ENCODE peak calls at places on chromosomes 13 and 19, in eight cellular contexts. T is breast epithelium; R is CD8-positive, alpha-beta T cell; O is AG04450; Q is heart right ventricle; L is brain microvascular endothelial cell; D is ascending aorta; F is psoas muscle. B is an unnamed sample.

GRCh38 chr19:13031917-13032623 is 36.8 kb downstream of the NFIX start:
- DNase-seq in T (no peak), R (no peak), O (no peak), Q (no peak), L (no peak), D (no peak), F (peak; percentile 77), B (no peak)

GRCh38 chr13:91369432-91369831 is 21.9 kb downstream of the MIR17HG start:
- DNase-seq in T (no peak), R (no peak), O (no peak), Q (no peak), L (peak; percentile 60), D (no peak), F (no peak), B (no peak)

GRCh38 chr19:45395524-45396388 is 9.1 kb downstream of the PPP1R13L start:
- DNase-seq in T (no peak), R (no peak), O (no peak), Q (no peak), L (no peak), D (no peak), F (no peak), B (no peak)

GRCh38 chr19:51259348-51260245 is 8.7 kb downstream of the SIGLECL1 start:
- DNase-seq in T (no peak), R (no peak), O (no peak), Q (no peak), L (peak; percentile 37), D (no peak), F (no peak), B (no peak)

GRCh38 chr19:40745402-40745780 is 4.9 kb downstream of the ACTMAP start:
- DNase-seq in T (no peak), R (no peak), O (peak; percentile 24), Q (no peak), L (peak; percentile 39), D (no peak), F (no peak), B (no peak)

GRCh38 chr19:2014081-2014693 is 1.3 kb downstream of the BTBD2 start:
- DNase-seq in T (no peak), R (no peak), O (no peak), Q (no peak), L (no peak), D (no peak), F (no peak), B (no peak)

GRCh38 chr19:15291666-15292065 is 40.7 kb downstream of the BRD4 start:
- DNase-seq in T (no peak), R (no peak), O (no peak), Q (no peak), L (no peak), D (no peak), F (no peak), B (no peak)

GRCh38 chr19:46373573-46374359 is 26.9 kb downstream of the PPP5C start:
- DNase-seq in T (peak; percentile 98), R (no peak), O (no peak), Q (peak; percentile 84), L (peak; percentile 68), D (peak; percentile 51), F (peak; percentile 80), B (peak; percentile 77)

GRCh38 chr13:101049166-101049850 is 367.0 kb downstream of the NALCN start:
- DNase-seq in T (no peak), R (no peak), O (no peak), Q (no peak), L (no peak), D (no peak), F (no peak), B (no peak)

GRCh38 chr13:34675626-34676025 is 266.4 kb upstream of the NBEA start:
- DNase-seq in T (no peak), R (no peak), O (no peak), Q (no peak), L (peak; percentile 1), D (no peak), F (no peak), B (no peak)

GRCh38 chr19:729564-730381 is 21.0 kb downstream of the PALM start:
- DNase-seq in T (no peak), R (no peak), O (no peak), Q (no peak), L (no peak), D (no peak), F (no peak), B (no peak)

GRCh38 chr19:2554856-2555255 is 78.9 kb downstream of the GADD45B start:
- DNase-seq in T (no peak), R (no peak), O (no peak), Q (no peak), L (no peak), D (no peak), F (no peak), B (no peak)

GRCh38 chr19:49890349-49891311 is 6.1 kb downstream of the IL4I1 start:
- DNase-seq in T (no peak), R (peak; percentile 45), O (no peak), Q (no peak), L (no peak), D (no peak), F (no peak), B (no peak)

GRCh38 chr13:71661921-71662320 is 205.1 kb downstream of the DACH1 start:
- DNase-seq in T (no peak), R (no peak), O (no peak), Q (no peak), L (peak; percentile 86), D (no peak), F (no peak), B (no peak)

GRCh38 chr13:58254961-58255360 is 623.4 kb downstream of the PCDH17 start:
- DNase-seq in T (no peak), R (no peak), O (no peak), Q (no peak), L (no peak), D (no peak), F (no peak), B (no peak)
- H3K27ac ChIP-seq in T (no peak overlapping the region), R (no peak overlapping the region), O (no peak overlapping the region), Q (no peak overlapping the region), L (no peak overlapping the region), D (no peak overlapping the region), F (no peak overlapping the region), B (no peak overlapping the region)

GRCh38 chr19:56477429-56478338 is 539 bp upstream of the ZNF667 start:
- DNase-seq in T (peak; percentile 87), R (peak; percentile 45), O (peak; percentile 74), Q (peak; percentile 93), L (peak; percentile 90), D (peak; percentile 57), F (peak; percentile 93), B (peak; percentile 94)

GRCh38 chr19:56476671-56477428 is at the start of gene ZNF667:
- DNase-seq in T (no peak), R (peak; percentile 1), O (no peak), Q (no peak), L (peak; percentile 90), D (no peak), F (no peak), B (no peak)

DNA sequence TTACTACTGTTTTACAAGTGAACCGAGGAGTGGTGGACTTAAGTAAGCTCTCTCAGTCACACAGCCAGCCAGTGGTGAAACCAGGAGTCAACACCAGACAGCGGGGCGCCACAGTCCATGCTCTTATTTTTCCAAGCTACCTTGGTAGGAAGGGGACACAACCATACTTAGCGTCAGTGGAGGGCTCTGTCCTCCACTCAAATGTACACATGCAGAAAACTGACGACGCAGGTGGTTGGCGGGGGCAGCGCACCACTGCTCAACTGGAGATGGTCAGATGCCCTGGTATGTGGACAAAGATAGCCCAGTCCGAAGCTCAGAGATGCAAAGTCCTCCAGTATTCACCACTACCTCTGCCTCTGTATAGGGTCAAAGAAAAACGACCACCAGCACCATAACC is 1.1 kb downstream of the ZNF667 start:
- DNase-seq in T (no peak), R (no peak), O (no peak), Q (no peak), L (no peak), D (no peak), F (no peak), B (no peak)
- H3K4me3 ChIP-seq in T (peak overlapping the region; percentile 95), R (no peak overlapping the region), O (peak overlapping the region; percentile 84), Q (peak overlapping the region; percentile 84), L (peak overlapping the region; percentile 75), D (peak overlapping the region; percentile 80), F (peak overlapping the region; percentile 87), B (peak overlapping the region; percentile 87)

DNA sequence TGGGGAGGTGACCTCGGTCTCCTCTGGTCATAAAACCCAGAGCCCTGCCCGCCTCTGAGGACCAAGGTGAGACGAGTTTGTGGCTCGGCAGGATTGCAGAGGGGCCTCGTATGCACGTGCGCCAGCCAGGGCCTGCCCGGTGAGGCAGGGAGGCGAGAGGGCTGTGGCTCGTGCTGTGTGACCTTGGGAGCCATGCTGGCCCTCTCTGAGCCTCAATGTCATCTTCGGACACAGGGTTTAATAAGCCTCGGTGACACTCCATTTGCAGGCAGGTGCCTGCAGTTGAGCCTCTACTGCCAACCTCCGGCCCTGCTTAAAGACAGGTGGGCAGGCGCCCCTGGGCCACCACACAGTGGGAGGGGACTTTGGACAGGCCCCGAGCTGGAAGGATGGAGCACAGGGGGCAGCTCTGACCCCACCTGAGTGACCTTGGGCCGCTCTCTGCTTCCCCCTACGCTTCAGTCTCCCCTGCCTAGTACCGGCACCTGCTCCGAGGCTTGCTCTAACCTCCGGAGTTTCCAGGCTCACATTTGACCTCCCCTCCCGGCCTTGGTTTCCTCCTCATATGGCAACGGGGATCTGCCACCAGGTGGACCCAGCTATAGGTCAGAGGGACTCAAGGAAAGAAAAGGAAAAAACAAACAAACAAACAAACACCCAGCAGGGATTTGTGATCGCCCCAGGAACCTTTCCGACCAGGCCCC is 3.2 kb downstream of the ZBTB7A start:
- DNase-seq in T (no peak), R (no peak), O (no peak), Q (no peak), L (no peak), D (no peak), F (peak; percentile 62), B (no peak)
- TF ChIP-seq CTCF in T (no peak), R (no peak), O (peak; percentile 15), Q (no peak), L (peak; percentile 28), D (no peak), F (no peak), B (no peak)

GRCh38 chr13:111183087-111183645 is 68.1 kb downstream of the ARHGEF7 start:
- DNase-seq in T (no peak), R (no peak), O (no peak), Q (no peak), L (no peak), D (no peak), F (no peak), B (no peak)
- H3K27ac ChIP-seq in T (no peak overlapping the region), R (peak overlapping the region; percentile 42), O (no peak overlapping the region), Q (no peak overlapping the region), L (no peak overlapping the region), D (no peak overlapping the region), F (peak overlapping the region; percentile 69), B (peak overlapping the region; percentile 26)

DNA sequence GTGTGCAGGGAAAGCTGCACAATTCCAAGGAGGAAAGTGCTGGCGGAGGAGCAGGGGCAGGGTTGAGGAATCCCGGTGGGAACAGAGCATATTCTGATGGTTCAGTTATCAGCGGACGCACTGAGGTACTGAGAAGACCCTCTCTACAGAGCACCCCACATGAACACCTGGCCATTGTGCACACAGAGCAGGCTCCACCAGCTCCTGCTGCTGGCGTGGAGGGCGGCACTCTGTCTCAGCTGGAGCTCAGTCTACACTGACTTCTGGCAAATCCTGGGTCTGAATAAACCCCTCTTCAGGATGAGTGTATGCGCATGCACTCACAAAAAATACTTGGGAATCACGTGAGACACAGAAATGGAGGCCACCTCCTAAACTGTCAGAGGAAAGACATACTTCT is 114.3 kb upstream of the IRS2 start:
- DNase-seq in T (no peak), R (no peak), O (no peak), Q (no peak), L (no peak), D (no peak), F (no peak), B (no peak)
- H3K4me3 ChIP-seq in T (no peak overlapping the region), R (no peak overlapping the region), O (no peak overlapping the region), Q (no peak overlapping the region), L (no peak overlapping the region), D (no peak overlapping the region), F (no peak overlapping the region), B (no peak overlapping the region)